ENCODE peak calls at places on chromosomes 2 and 18, in ten cellular contexts. N is activated B cell treated with CpG ODN at 0.5 μM for 24 hours; P is germinal center; Q is naive thymus-derived CD4-positive, alpha-beta T cell; K is posterior cingulate gyrus; S is mesothelial cell of epicardium; B is Caki2; L is endothelial cell of umbilical vein; Z is stimulated activated naive CD4-positive, alpha-beta T cell treated with Interleukin-2 at 50 U/mL for 16 hours; I is foreskin keratinocyte. X is an unnamed sample.

GRCh38 chr2:42436370-42436769 is 57.4 kb downstream of the KCNG3 start:
- DNase-seq in B (no peak), P (no peak), K (no peak), L (no peak), Q (no peak), Z (no peak), I (no peak), N (no peak), S (no peak), X (no peak)

GRCh38 chr2:189082576-189082975 is 97.0 kb downstream of the COL5A2 start:
- DNase-seq in S (peak), N (no peak), K (no peak), L (no peak), B (no peak), Z (no peak), P (no peak), I (no peak), Q (no peak), X (no peak)

GRCh38 chr2:28981620-28982371 is 698 bp downstream of the TOGARAM2 start:
- DNase-seq in N (no peak), I (no peak), L (no peak), K (peak), B (no peak), Z (no peak), S (no peak), Q (no peak), P (no peak), X (no peak)

GRCh38 chr2:238439093-238439849 is 12.5 kb downstream of the ASB1 start:
- DNase-seq in Z (peak), L (peak), Q (peak), P (no peak), N (no peak), I (peak), S (no peak), B (peak), K (no peak), X (peak)

GRCh38 chr18:54983041-54983686 is 23.9 kb upstream of the CCDC68 start:
- DNase-seq in K (no peak), L (peak), P (peak), Q (no peak), S (no peak), B (peak), Z (no peak), N (no peak), I (peak), X (peak)

GRCh38 chr2:165054667-165055066 is 99.3 kb upstream of the SLC38A11 start:
- DNase-seq in I (no peak), P (no peak), L (no peak), Q (no peak), S (no peak), B (no peak), K (no peak), Z (no peak), N (no peak), X (no peak)

GRCh38 chr2:216792222-216793001 is 67.5 kb downstream of the TNP1 start:
- DNase-seq in P (no peak), K (no peak), L (no peak), N (no peak), S (peak), Q (no peak), Z (no peak), B (peak), I (peak), X (no peak)

GRCh38 chr2:46119453-46119852 is 177.8 kb upstream of the EPAS1 start:
- DNase-seq in I (no peak), Q (no peak), K (no peak), N (no peak), L (no peak), S (no peak), P (no peak), B (no peak), Z (no peak), X (no peak)

GRCh38 chr2:112198780-112199179 is 56.1 kb downstream of the ZC3H8 start:
- DNase-seq in I (peak), K (no peak), N (no peak), L (peak), Z (no peak), Q (no peak), S (no peak), B (no peak), P (no peak), X (peak)

GRCh38 chr2:159982270-159982669 is 80.1 kb downstream of the PLA2R1 start:
- DNase-seq in K (no peak), Q (no peak), B (peak), L (peak), Z (no peak), N (no peak), S (no peak), P (no peak), I (peak), X (no peak)

GRCh38 chr2:159148891-159149290 is 137.6 kb downstream of the WDSUB1 start:
- DNase-seq in Q (no peak), S (no peak), K (no peak), I (no peak), L (no peak), B (no peak), N (no peak), Z (no peak), P (no peak), X (no peak)

GRCh38 chr2:195543902-195544894 is 112.8 kb upstream of the SLC39A10 start:
- DNase-seq in P (no peak), N (no peak), L (peak), Q (no peak), B (peak), Z (peak), I (no peak), S (no peak), K (no peak), X (no peak)

GRCh38 chr2:25740810-25741381 is 67.5 kb upstream of the DTNB start:
- DNase-seq in B (no peak), Z (no peak), S (no peak), I (no peak), N (no peak), K (no peak), P (no peak), Q (no peak), L (no peak), X (no peak)

GRCh38 chr18:27778441-27778840 is 398.5 kb downstream of the CDH2 start:
- DNase-seq in N (no peak), P (no peak), Z (no peak), B (no peak), S (no peak), Q (no peak), I (no peak), K (no peak), L (peak), X (no peak)

GRCh38 chr2:222907790-222908431 is 47.1 kb downstream of the ACSL3 start:
- DNase-seq in B (no peak), L (no peak), P (no peak), Z (no peak), N (no peak), S (no peak), K (no peak), Q (no peak), I (no peak), X (no peak)

GRCh38 chr2:41027095-41027494 is 575.2 kb upstream of the SLC8A1 start:
- DNase-seq in L (no peak), Z (no peak), P (no peak), I (no peak), Q (no peak), N (no peak), B (no peak), S (no peak), K (no peak), X (no peak)

GRCh38 chr2:208069186-208069585 is 43.9 kb upstream of the PLEKHM3 start:
- DNase-seq in K (no peak), Z (no peak), Q (no peak), B (no peak), L (no peak), N (no peak), I (no peak), P (no peak), S (no peak), X (no peak)

GRCh38 chr2:2828774-2829368 is 497.8 kb upstream of the MYT1L start:
- DNase-seq in B (no peak), Z (no peak), P (no peak), I (no peak), K (peak), Q (no peak), L (no peak), S (no peak), N (no peak), X (no peak)

GRCh38 chr2:96953611-96954489 is 32.5 kb downstream of the FAM178B start:
- DNase-seq in I (no peak), S (no peak), B (no peak), P (no peak), L (no peak), Q (peak), K (peak), N (no peak), Z (no peak), X (no peak)

X was measured in pulmonary artery endothelial cell.